ENCODE peak calls at places on chromosomes 12 and 14, in four cellular contexts. One of them, this sample, is unnamed. For H3K4me1, the result is how much of the 10 kb centered on the place peaks cover.

GRCh38 chr12:32264995-32265394 is 134.4 kb upstream of the FGD4 start:
- DNase-seq in esophagus squamous epithelium: no peak
- DNase-seq in suprapubic skin: no peak
- DNase-seq in stomach: no peak
- DNase-seq in this sample: no peak

GRCh38 chr12:12684375-12685106 is 11.4 kb downstream of the GPR19 start:
- DNase-seq in esophagus squamous epithelium: no peak
- DNase-seq in suprapubic skin: no peak
- DNase-seq in stomach: no peak
- DNase-seq in this sample: peak

GRCh38 chr12:115405471-115405860 is 721.5 kb upstream of the TBX3 start:
- DNase-seq in esophagus squamous epithelium: no peak
- DNase-seq in suprapubic skin: no peak
- DNase-seq in stomach: no peak
- DNase-seq in this sample: no peak

GRCh38 chr12:132105467-132105866 is 38.7 kb downstream of the DDX51 start:
- DNase-seq in esophagus squamous epithelium: no peak
- DNase-seq in suprapubic skin: no peak
- DNase-seq in stomach: no peak
- DNase-seq in this sample: no peak

GRCh38 chr14:103846569-103847438 is 571 bp downstream of the PPP1R13B start:
- DNase-seq in esophagus squamous epithelium: no peak
- DNase-seq in suprapubic skin: peak
- DNase-seq in stomach: peak
- DNase-seq in this sample: peak

GRCh38 chr14:35285168-35285990 is 6.8 kb upstream of the PSMA6 start:
- DNase-seq in esophagus squamous epithelium: no peak
- DNase-seq in suprapubic skin: no peak
- DNase-seq in stomach: no peak
- DNase-seq in this sample: no peak

GRCh38 chr12:115294443-115295133 is 610.6 kb upstream of the TBX3 start:
- DNase-seq in esophagus squamous epithelium: no peak
- DNase-seq in suprapubic skin: no peak
- DNase-seq in stomach: peak
- DNase-seq in this sample: no peak

GRCh38 chr14:71985538-71986234 is 53.5 kb downstream of the RGS6 start:
- DNase-seq in esophagus squamous epithelium: no peak
- DNase-seq in suprapubic skin: no peak
- DNase-seq in stomach: no peak
- DNase-seq in this sample: peak

GRCh38 chr12:124555168-124555928 is 12.1 kb downstream of the NCOR2 start:
- DNase-seq in esophagus squamous epithelium: no peak
- DNase-seq in suprapubic skin: peak
- DNase-seq in stomach: no peak
- DNase-seq in this sample: no peak

GRCh38 chr14:105855893-105856675 is 329.7 kb downstream of the TMEM121 start:
- DNase-seq in esophagus squamous epithelium: no peak
- DNase-seq in suprapubic skin: peak
- DNase-seq in stomach: no peak
- DNase-seq in this sample: no peak

GRCh38 chr12:29561736-29562135 is 64.2 kb upstream of the OVCH1 start:
- DNase-seq in esophagus squamous epithelium: no peak
- DNase-seq in suprapubic skin: no peak
- DNase-seq in stomach: no peak
- DNase-seq in this sample: no peak

GRCh38 chr12:23906329-23906728 is 43.1 kb downstream of the SOX5 start:
- DNase-seq in esophagus squamous epithelium: no peak
- DNase-seq in suprapubic skin: no peak
- DNase-seq in stomach: no peak
- DNase-seq in this sample: peak

GRCh38 chr12:23533295-23533694 is 416.2 kb downstream of the SOX5 start:
- DNase-seq in esophagus squamous epithelium: no peak
- DNase-seq in suprapubic skin: no peak
- DNase-seq in stomach: no peak
- DNase-seq in this sample: no peak

GRCh38 chr12:28611115-28611435 is 420.8 kb downstream of the CCDC91 start:
- DNase-seq in esophagus squamous epithelium: no peak
- DNase-seq in suprapubic skin: no peak
- DNase-seq in stomach: no peak
- DNase-seq in this sample: no peak

GRCh38 chr12:14416658-14417057 is 51.2 kb downstream of the ATF7IP start:
- DNase-seq in esophagus squamous epithelium: no peak
- DNase-seq in suprapubic skin: no peak
- DNase-seq in stomach: no peak
- DNase-seq in this sample: no peak

GRCh38 chr12:113467514-113468364 is 3.9 kb downstream of the LHX5 start:
- DNase-seq in esophagus squamous epithelium: no peak
- DNase-seq in suprapubic skin: no peak
- DNase-seq in stomach: no peak
- DNase-seq in this sample: no peak

GRCh38 chr12:16553457-16553856 is 52.5 kb downstream of the LMO3 start:
- DNase-seq in esophagus squamous epithelium: no peak
- DNase-seq in suprapubic skin: no peak
- DNase-seq in stomach: no peak
- DNase-seq in this sample: no peak

GRCh38 chr14:39083127-39083526 is 19.9 kb downstream of the SEC23A start:
- DNase-seq in esophagus squamous epithelium: no peak
- DNase-seq in suprapubic skin: no peak
- DNase-seq in stomach: no peak
- DNase-seq in this sample: no peak

GRCh38 chr14:54488318-54488645 is 498 bp downstream of the GMFB start:
- DNase-seq in esophagus squamous epithelium: no peak
- DNase-seq in suprapubic skin: no peak
- DNase-seq in stomach: no peak
- DNase-seq in this sample: no peak

GRCh38 chr14:91396959-91397815 is 20.4 kb downstream of the CCDC88C start:
- DNase-seq in esophagus squamous epithelium: no peak
- DNase-seq in suprapubic skin: no peak
- DNase-seq in stomach: peak
- DNase-seq in this sample: no peak

GRCh38 chr14:102717211-102717610 is 60.0 kb upstream of the TRAF3 start:
- DNase-seq in esophagus squamous epithelium: no peak
- DNase-seq in suprapubic skin: no peak
- DNase-seq in stomach: no peak
- DNase-seq in this sample: no peak

GRCh38 chr14:22752422-22752821 is 14.1 kb upstream of the OXA1L start:
- DNase-seq in esophagus squamous epithelium: no peak
- DNase-seq in suprapubic skin: no peak
- DNase-seq in stomach: no peak
- DNase-seq in this sample: no peak

GRCh38 chr12:59874781-59875180 is 279.0 kb downstream of the SLC16A7 start:
- DNase-seq in esophagus squamous epithelium: no peak
- DNase-seq in suprapubic skin: no peak
- DNase-seq in stomach: no peak
- DNase-seq in this sample: no peak

GRCh38 chr12:30450872-30451271 is 244.8 kb downstream of the IPO8 start:
- DNase-seq in esophagus squamous epithelium: no peak
- DNase-seq in suprapubic skin: no peak
- DNase-seq in stomach: no peak
- DNase-seq in this sample: no peak

GRCh38 chr12:51270067-51270846 is at the start of gene SMAGP:
- DNase-seq in esophagus squamous epithelium: no peak
- DNase-seq in suprapubic skin: peak
- DNase-seq in stomach: peak
- DNase-seq in this sample: peak

GRCh38 chr12:68013181-68013580 is 23.9 kb downstream of the IFNG-AS1 start:
- DNase-seq in esophagus squamous epithelium: no peak
- DNase-seq in suprapubic skin: no peak
- DNase-seq in stomach: no peak
- DNase-seq in this sample: no peak

GRCh38 chr12:115934046-115934445 is 343.4 kb downstream of the MED13L start:
- DNase-seq in esophagus squamous epithelium: no peak
- DNase-seq in suprapubic skin: peak
- DNase-seq in stomach: no peak
- DNase-seq in this sample: no peak

GRCh38 chr14:61034416-61035100 is 53.5 kb downstream of the SLC38A6 start:
- DNase-seq in esophagus squamous epithelium: no peak
- DNase-seq in suprapubic skin: no peak
- DNase-seq in stomach: no peak
- DNase-seq in this sample: no peak

GRCh38 chr12:54956322-54956721 is 28.2 kb downstream of the TESPA1 start:
- DNase-seq in esophagus squamous epithelium: no peak
- DNase-seq in suprapubic skin: no peak
- DNase-seq in stomach: no peak
- DNase-seq in this sample: no peak

GRCh38 chr14:93946104-93946503 is 19.0 kb downstream of the FAM181A start:
- DNase-seq in esophagus squamous epithelium: no peak
- DNase-seq in suprapubic skin: no peak
- DNase-seq in stomach: no peak
- DNase-seq in this sample: no peak

GRCh38 chr14:105854600-105855245 is 328.3 kb downstream of the TMEM121 start:
- DNase-seq in esophagus squamous epithelium: no peak
- DNase-seq in suprapubic skin: peak
- DNase-seq in stomach: no peak
- DNase-seq in this sample: no peak

DNA sequence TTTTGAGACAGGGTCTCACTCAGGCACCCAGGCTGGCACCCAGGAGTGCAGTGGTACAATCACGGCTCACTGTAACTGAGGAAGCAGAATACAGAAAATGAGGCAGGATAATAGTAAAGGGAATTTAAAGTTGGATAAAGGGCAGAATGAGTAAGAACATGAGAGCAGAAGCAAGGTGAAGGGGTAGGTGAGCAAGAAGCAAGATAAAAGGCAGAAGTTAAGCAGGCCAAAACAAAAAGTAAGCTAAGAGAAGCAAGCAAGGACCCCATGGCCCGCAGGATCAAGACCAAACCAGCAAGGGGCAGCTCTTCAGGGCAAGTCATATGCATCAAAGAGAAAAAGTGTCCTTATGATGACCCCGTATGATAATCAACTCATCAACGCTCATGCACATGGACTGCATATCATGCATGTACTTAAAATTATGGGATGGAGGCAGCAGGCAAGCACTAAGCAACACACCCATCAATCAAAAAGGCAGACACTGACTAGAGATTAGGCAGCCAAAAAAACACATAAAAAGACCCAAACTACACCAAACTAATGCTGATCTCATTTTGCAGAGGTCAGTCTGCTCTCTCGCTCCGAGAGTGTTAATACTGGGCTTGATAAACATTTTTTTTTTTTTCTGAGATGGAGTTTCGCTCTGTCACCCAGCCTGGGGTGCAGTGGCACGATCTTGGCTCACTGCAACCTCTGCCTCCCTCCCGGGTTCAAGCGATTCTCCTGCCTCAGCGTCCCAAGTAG is 11.6 kb downstream of the TIMELESS start:
- DNase-seq in esophagus squamous epithelium: no peak
- DNase-seq in suprapubic skin: no peak
- DNase-seq in stomach: no peak
- DNase-seq in this sample: no peak
- TF ChIP-seq POLR2A in esophagus squamous epithelium: no peak
- TF ChIP-seq POLR2A in suprapubic skin: no peak
- TF ChIP-seq POLR2A in stomach: no peak
- TF ChIP-seq POLR2A in this sample: no peak

DNA sequence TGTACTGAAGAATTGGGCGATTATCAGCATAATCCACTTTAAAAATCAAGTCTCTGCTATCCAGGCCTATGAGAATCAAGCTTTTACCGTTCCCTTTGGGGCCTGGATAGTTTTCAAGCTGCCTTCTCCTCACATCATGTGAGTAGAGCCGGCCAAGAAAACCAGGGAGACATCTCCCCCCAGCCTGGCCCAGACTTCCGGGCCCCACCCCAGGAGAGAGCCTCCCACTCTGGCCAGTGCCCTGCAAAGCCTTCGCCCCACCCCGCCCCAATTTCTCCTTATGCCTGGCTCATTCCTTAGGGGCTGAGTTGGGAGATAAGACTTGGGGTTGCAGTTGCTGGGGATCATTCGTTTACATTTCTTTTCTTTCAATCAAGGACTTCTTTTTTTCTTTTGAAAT is 1.4 kb upstream of the TMEM132C start:
- DNase-seq in esophagus squamous epithelium: no peak
- DNase-seq in suprapubic skin: no peak
- DNase-seq in stomach: no peak
- DNase-seq in this sample: no peak
- H3K4me1 ChIP-seq in esophagus squamous epithelium: under half
- H3K4me1 ChIP-seq in suprapubic skin: under half
- H3K4me1 ChIP-seq in stomach: under half
- H3K4me1 ChIP-seq in this sample: under half

GRCh38 chr14:63993992-63994391 is 141.2 kb downstream of the SYNE2 start:
- DNase-seq in esophagus squamous epithelium: no peak
- DNase-seq in suprapubic skin: no peak
- DNase-seq in stomach: no peak
- DNase-seq in this sample: no peak
- H3K4me3 ChIP-seq in esophagus squamous epithelium: no peak
- H3K4me3 ChIP-seq in suprapubic skin: no peak
- H3K4me3 ChIP-seq in stomach: no peak
- H3K4me3 ChIP-seq in this sample: no peak

GRCh38 chr14:31208546-31209424 is 1.2 kb upstream of the HECTD1 start:
- DNase-seq in esophagus squamous epithelium: no peak
- DNase-seq in suprapubic skin: no peak
- DNase-seq in stomach: no peak
- DNase-seq in this sample: no peak

GRCh38 chr14:31209605-31210004 is 2.0 kb upstream of the HECTD1 start:
- DNase-seq in esophagus squamous epithelium: no peak
- DNase-seq in suprapubic skin: no peak
- DNase-seq in stomach: no peak
- DNase-seq in this sample: no peak

GRCh38 chr14:31207287-31207745 is 277 bp downstream of the HECTD1 start:
- DNase-seq in esophagus squamous epithelium: no peak
- DNase-seq in suprapubic skin: no peak
- DNase-seq in stomach: no peak
- DNase-seq in this sample: no peak

GRCh38 chr14:31206536-31207286 is 882 bp downstream of the HECTD1 start:
- DNase-seq in esophagus squamous epithelium: no peak
- DNase-seq in suprapubic skin: peak
- DNase-seq in stomach: peak
- DNase-seq in this sample: peak

GRCh38 chr14:31207746-31208545 is at the start of gene HECTD1:
- DNase-seq in esophagus squamous epithelium: peak
- DNase-seq in suprapubic skin: peak
- DNase-seq in stomach: peak
- DNase-seq in this sample: peak
- TF ChIP-seq POLR2A in esophagus squamous epithelium: peak
- TF ChIP-seq POLR2A in suprapubic skin: no peak
- TF ChIP-seq POLR2A in stomach: no peak
- TF ChIP-seq POLR2A in this sample: peak

GRCh38 chr12:47803196-47803875 is 16.4 kb downstream of the HDAC7 start:
- DNase-seq in esophagus squamous epithelium: no peak
- DNase-seq in suprapubic skin: peak
- DNase-seq in stomach: no peak
- DNase-seq in this sample: no peak
- H3K4me1 ChIP-seq in esophagus squamous epithelium: half or more
- H3K4me1 ChIP-seq in suprapubic skin: half or more
- H3K4me1 ChIP-seq in stomach: half or more
- H3K4me1 ChIP-seq in this sample: half or more

This sample was measured in heart left ventricle.